ENCODE peak calls at places on chromosomes 5 and 9, in ten cellular contexts. One of them, this sample, is unnamed. For H3K4me1, the result is how much of the 10 kb centered on the place peaks cover.

GRCh38 chr5:159195775-159196174 is 13.6 kb downstream of the RNF145 start:
- DNase-seq in right lobe of liver: no peak
- DNase-seq in IMR-90: no peak
- DNase-seq in A549: no peak
- DNase-seq in H1: no peak
- DNase-seq in HCT116: no peak
- DNase-seq in testis: no peak
- DNase-seq in ovary: no peak
- DNase-seq in heart left ventricle: no peak
- DNase-seq in stomach: no peak
- DNase-seq in this sample: no peak

GRCh38 chr5:172380992-172381643 is 73.2 kb downstream of the SH3PXD2B start:
- DNase-seq in H1: no peak
- DNase-seq in A549: no peak
- DNase-seq in testis: peak
- DNase-seq in HCT116: no peak
- DNase-seq in ovary: peak
- DNase-seq in heart left ventricle: peak
- DNase-seq in right lobe of liver: peak
- DNase-seq in stomach: peak
- DNase-seq in IMR-90: peak
- DNase-seq in this sample: no peak

GRCh38 chr9:133056533-133056932 is 5.2 kb upstream of the CEL start:
- DNase-seq in H1: no peak
- DNase-seq in ovary: no peak
- DNase-seq in A549: no peak
- DNase-seq in heart left ventricle: no peak
- DNase-seq in IMR-90: no peak
- DNase-seq in right lobe of liver: no peak
- DNase-seq in testis: no peak
- DNase-seq in stomach: no peak
- DNase-seq in HCT116: no peak
- DNase-seq in this sample: no peak

GRCh38 chr5:23506329-23507236 is 826 bp upstream of the PRDM9 start:
- DNase-seq in ovary: no peak
- DNase-seq in right lobe of liver: no peak
- DNase-seq in IMR-90: no peak
- DNase-seq in A549: peak
- DNase-seq in HCT116: no peak
- DNase-seq in stomach: no peak
- DNase-seq in heart left ventricle: no peak
- DNase-seq in testis: peak
- DNase-seq in H1: peak
- DNase-seq in this sample: no peak

GRCh38 chr5:108093186-108093585 is 288.7 kb downstream of the FBXL17 start:
- DNase-seq in testis: no peak
- DNase-seq in HCT116: peak
- DNase-seq in ovary: no peak
- DNase-seq in H1: no peak
- DNase-seq in heart left ventricle: no peak
- DNase-seq in A549: peak
- DNase-seq in stomach: no peak
- DNase-seq in IMR-90: peak
- DNase-seq in right lobe of liver: no peak
- DNase-seq in this sample: no peak

GRCh38 chr5:97297063-97297715 is 114.1 kb upstream of the RIOK2 start:
- DNase-seq in heart left ventricle: no peak
- DNase-seq in testis: peak
- DNase-seq in IMR-90: peak
- DNase-seq in HCT116: peak
- DNase-seq in ovary: no peak
- DNase-seq in H1: peak
- DNase-seq in stomach: no peak
- DNase-seq in right lobe of liver: no peak
- DNase-seq in A549: peak
- DNase-seq in this sample: no peak

GRCh38 chr9:130805510-130806387 is 29.3 kb upstream of the ABL1 start:
- DNase-seq in ovary: no peak
- DNase-seq in stomach: no peak
- DNase-seq in H1: no peak
- DNase-seq in right lobe of liver: no peak
- DNase-seq in testis: no peak
- DNase-seq in A549: no peak
- DNase-seq in IMR-90: peak
- DNase-seq in heart left ventricle: no peak
- DNase-seq in HCT116: no peak
- DNase-seq in this sample: no peak

GRCh38 chr9:98253563-98253962 is 1.9 kb downstream of the TBC1D2 start:
- DNase-seq in A549: no peak
- DNase-seq in right lobe of liver: no peak
- DNase-seq in H1: no peak
- DNase-seq in IMR-90: no peak
- DNase-seq in ovary: no peak
- DNase-seq in HCT116: no peak
- DNase-seq in testis: no peak
- DNase-seq in stomach: no peak
- DNase-seq in heart left ventricle: no peak
- DNase-seq in this sample: no peak

GRCh38 chr9:85185486-85186217 is 516.1 kb downstream of the NTRK2 start:
- DNase-seq in testis: no peak
- DNase-seq in A549: no peak
- DNase-seq in stomach: no peak
- DNase-seq in IMR-90: no peak
- DNase-seq in ovary: no peak
- DNase-seq in HCT116: no peak
- DNase-seq in H1: no peak
- DNase-seq in right lobe of liver: no peak
- DNase-seq in heart left ventricle: no peak
- DNase-seq in this sample: no peak

GRCh38 chr9:85186218-85186585 is 516.7 kb downstream of the NTRK2 start:
- DNase-seq in testis: no peak
- DNase-seq in ovary: no peak
- DNase-seq in H1: no peak
- DNase-seq in IMR-90: no peak
- DNase-seq in HCT116: no peak
- DNase-seq in A549: no peak
- DNase-seq in right lobe of liver: no peak
- DNase-seq in stomach: no peak
- DNase-seq in heart left ventricle: no peak
- DNase-seq in this sample: no peak

GRCh38 chr9:85178486-85178885 is 509.0 kb downstream of the NTRK2 start:
- DNase-seq in heart left ventricle: no peak
- DNase-seq in right lobe of liver: no peak
- DNase-seq in stomach: no peak
- DNase-seq in ovary: no peak
- DNase-seq in IMR-90: no peak
- DNase-seq in HCT116: no peak
- DNase-seq in H1: no peak
- DNase-seq in testis: no peak
- DNase-seq in A549: no peak
- DNase-seq in this sample: no peak

GRCh38 chr9:85182381-85182780 is 512.9 kb downstream of the NTRK2 start:
- DNase-seq in IMR-90: no peak
- DNase-seq in heart left ventricle: no peak
- DNase-seq in HCT116: no peak
- DNase-seq in stomach: no peak
- DNase-seq in ovary: no peak
- DNase-seq in A549: no peak
- DNase-seq in right lobe of liver: no peak
- DNase-seq in testis: no peak
- DNase-seq in H1: no peak
- DNase-seq in this sample: no peak
- H3K4me1 ChIP-seq in IMR-90: under half
- H3K4me1 ChIP-seq in heart left ventricle: under half
- H3K4me1 ChIP-seq in HCT116: under half
- H3K4me1 ChIP-seq in stomach: under half
- H3K4me1 ChIP-seq in ovary: under half
- H3K4me1 ChIP-seq in A549: under half
- H3K4me1 ChIP-seq in right lobe of liver: under half
- H3K4me1 ChIP-seq in testis: under half
- H3K4me1 ChIP-seq in H1: under half
- H3K4me1 ChIP-seq in this sample: under half

GRCh38 chr5:179802950-179803562 is 3.6 kb downstream of the MGAT4B start:
- DNase-seq in stomach: no peak
- DNase-seq in HCT116: no peak
- DNase-seq in A549: no peak
- DNase-seq in right lobe of liver: peak
- DNase-seq in ovary: no peak
- DNase-seq in heart left ventricle: peak
- DNase-seq in H1: peak
- DNase-seq in IMR-90: no peak
- DNase-seq in testis: no peak
- DNase-seq in this sample: no peak

GRCh38 chr5:179802207-179802883 is 4.3 kb downstream of the MGAT4B start:
- DNase-seq in heart left ventricle: peak
- DNase-seq in testis: peak
- DNase-seq in A549: no peak
- DNase-seq in HCT116: no peak
- DNase-seq in stomach: no peak
- DNase-seq in IMR-90: no peak
- DNase-seq in ovary: peak
- DNase-seq in H1: no peak
- DNase-seq in right lobe of liver: peak
- DNase-seq in this sample: no peak

GRCh38 chr5:179804599-179804947 is 2.1 kb downstream of the MGAT4B start:
- DNase-seq in stomach: no peak
- DNase-seq in IMR-90: no peak
- DNase-seq in testis: no peak
- DNase-seq in heart left ventricle: peak
- DNase-seq in right lobe of liver: no peak
- DNase-seq in ovary: no peak
- DNase-seq in HCT116: no peak
- DNase-seq in A549: no peak
- DNase-seq in H1: no peak
- DNase-seq in this sample: no peak

GRCh38 chr5:179805070-179805528 is 1.6 kb downstream of the MGAT4B start:
- DNase-seq in IMR-90: no peak
- DNase-seq in H1: no peak
- DNase-seq in heart left ventricle: no peak
- DNase-seq in A549: no peak
- DNase-seq in testis: no peak
- DNase-seq in right lobe of liver: peak
- DNase-seq in HCT116: no peak
- DNase-seq in stomach: peak
- DNase-seq in ovary: no peak
- DNase-seq in this sample: no peak

GRCh38 chr5:179803651-179804598 is 2.7 kb downstream of the MGAT4B start:
- DNase-seq in H1: peak
- DNase-seq in testis: peak
- DNase-seq in heart left ventricle: peak
- DNase-seq in right lobe of liver: peak
- DNase-seq in A549: no peak
- DNase-seq in IMR-90: peak
- DNase-seq in HCT116: no peak
- DNase-seq in ovary: no peak
- DNase-seq in stomach: no peak
- DNase-seq in this sample: no peak
- H3K4me3 ChIP-seq in H1: peak
- H3K4me3 ChIP-seq in testis: no peak
- H3K4me3 ChIP-seq in heart left ventricle: no peak
- H3K4me3 ChIP-seq in right lobe of liver: peak
- H3K4me3 ChIP-seq in A549: no peak
- H3K4me3 ChIP-seq in IMR-90: no peak
- H3K4me3 ChIP-seq in HCT116: peak
- H3K4me3 ChIP-seq in ovary: no peak
- H3K4me3 ChIP-seq in stomach: no peak
- H3K4me3 ChIP-seq in this sample: no peak

DNA sequence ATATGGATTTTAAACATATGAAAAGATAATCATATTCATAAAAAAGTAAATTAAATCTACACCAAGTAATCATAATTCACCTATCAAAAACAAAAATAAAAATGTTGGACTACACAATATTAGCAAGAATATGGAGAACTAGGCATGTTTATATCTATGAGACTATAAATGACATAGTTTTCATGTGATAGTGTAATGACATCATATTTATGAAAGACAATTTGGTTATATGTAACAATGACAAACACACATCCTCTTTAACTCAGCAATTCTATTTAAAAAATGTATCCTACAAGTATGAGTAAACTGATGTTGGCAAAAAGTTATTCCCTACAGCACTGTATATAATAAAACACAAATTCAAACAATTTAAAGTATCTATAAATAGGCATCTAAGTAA is 312.3 kb downstream of the EDIL3 start:
- DNase-seq in H1: no peak
- DNase-seq in stomach: no peak
- DNase-seq in IMR-90: no peak
- DNase-seq in HCT116: no peak
- DNase-seq in right lobe of liver: no peak
- DNase-seq in A549: no peak
- DNase-seq in testis: no peak
- DNase-seq in ovary: no peak
- DNase-seq in heart left ventricle: no peak
- DNase-seq in this sample: no peak
- TF ChIP-seq POLR2A in H1: no peak
- TF ChIP-seq POLR2A in stomach: no peak
- TF ChIP-seq POLR2A in IMR-90: no peak
- TF ChIP-seq POLR2A in HCT116: no peak
- TF ChIP-seq POLR2A in right lobe of liver: no peak
- TF ChIP-seq POLR2A in A549: no peak
- TF ChIP-seq POLR2A in testis: no peak
- TF ChIP-seq POLR2A in ovary: no peak
- TF ChIP-seq POLR2A in heart left ventricle: no peak
- TF ChIP-seq POLR2A in this sample: no peak

GRCh38 chr9:211036-211435 is 3.6 kb upstream of the DOCK8 start:
- DNase-seq in heart left ventricle: no peak
- DNase-seq in HCT116: no peak
- DNase-seq in A549: no peak
- DNase-seq in testis: no peak
- DNase-seq in ovary: no peak
- DNase-seq in IMR-90: no peak
- DNase-seq in right lobe of liver: no peak
- DNase-seq in stomach: no peak
- DNase-seq in H1: no peak
- DNase-seq in this sample: no peak

GRCh38 chr9:214488-215448 is at the start of gene DOCK8:
- DNase-seq in A549: peak
- DNase-seq in testis: peak
- DNase-seq in stomach: peak
- DNase-seq in ovary: peak
- DNase-seq in right lobe of liver: peak
- DNase-seq in IMR-90: no peak
- DNase-seq in heart left ventricle: peak
- DNase-seq in H1: peak
- DNase-seq in HCT116: peak
- DNase-seq in this sample: no peak

GRCh38 chr9:209143-209758 is 5.4 kb upstream of the DOCK8 start:
- DNase-seq in H1: no peak
- DNase-seq in stomach: no peak
- DNase-seq in right lobe of liver: no peak
- DNase-seq in ovary: no peak
- DNase-seq in heart left ventricle: no peak
- DNase-seq in testis: no peak
- DNase-seq in A549: no peak
- DNase-seq in HCT116: no peak
- DNase-seq in IMR-90: no peak
- DNase-seq in this sample: no peak

GRCh38 chr9:211557-211956 is 3.1 kb upstream of the DOCK8 start:
- DNase-seq in IMR-90: no peak
- DNase-seq in stomach: no peak
- DNase-seq in A549: no peak
- DNase-seq in testis: no peak
- DNase-seq in right lobe of liver: no peak
- DNase-seq in heart left ventricle: no peak
- DNase-seq in ovary: peak
- DNase-seq in HCT116: no peak
- DNase-seq in H1: no peak
- DNase-seq in this sample: no peak

GRCh38 chr9:212265-212664 is 2.4 kb upstream of the DOCK8 start:
- DNase-seq in ovary: no peak
- DNase-seq in heart left ventricle: no peak
- DNase-seq in H1: no peak
- DNase-seq in HCT116: no peak
- DNase-seq in right lobe of liver: no peak
- DNase-seq in stomach: no peak
- DNase-seq in testis: no peak
- DNase-seq in IMR-90: no peak
- DNase-seq in A549: no peak
- DNase-seq in this sample: no peak
- H3K4me1 ChIP-seq in ovary: under half
- H3K4me1 ChIP-seq in heart left ventricle: under half
- H3K4me1 ChIP-seq in H1: under half
- H3K4me1 ChIP-seq in HCT116: under half
- H3K4me1 ChIP-seq in right lobe of liver: under half
- H3K4me1 ChIP-seq in stomach: under half
- H3K4me1 ChIP-seq in testis: under half
- H3K4me1 ChIP-seq in IMR-90: under half
- H3K4me1 ChIP-seq in A549: under half
- H3K4me1 ChIP-seq in this sample: under half

This sample was measured in vagina.